ENCODE peak calls at places on chromosomes 3 and 15, in four cellular contexts. X is H1, V is GM12878, S is HepG2. N is an unnamed sample. For H3K4me1, the result is how much of the 10 kb centered on the place peaks cover.

GRCh38 chr3:39414421-39414907 is 7.9 kb downstream of the RPSA start:
- DNase-seq in X (no peak), V (no peak), S (no peak), N (no peak)

GRCh38 chr3:195221015-195221853 is 49.7 kb downstream of the XXYLT1 start:
- DNase-seq in S (no peak), V (no peak), X (no peak), N (no peak)

GRCh38 chr3:189292667-189293478 is 121.1 kb downstream of the TPRG1 start:
- DNase-seq in S (no peak), X (no peak), V (no peak), N (no peak)

GRCh38 chr3:48372862-48373435 is 930 bp downstream of the FBXW12 start:
- DNase-seq in V (no peak), S (peak), X (no peak), N (no peak)

GRCh38 chr3:170792511-170792910 is 77.5 kb downstream of the RPL22L1 start:
- DNase-seq in X (no peak), S (no peak), V (no peak), N (no peak)

GRCh38 chr3:158127250-158128219 is 17.6 kb downstream of the RSRC1 start:
- DNase-seq in V (no peak), S (no peak), X (no peak), N (no peak)

GRCh38 chr3:188950832-188951489 is 220.8 kb upstream of the TPRG1 start:
- DNase-seq in S (peak), V (no peak), X (no peak), N (no peak)

GRCh38 chr15:63860161-63860954 is 26.6 kb upstream of the HERC1 start:
- DNase-seq in X (no peak), V (no peak), S (no peak), N (no peak)

GRCh38 chr3:189985938-189986337 is 134.8 kb downstream of the P3H2 start:
- DNase-seq in S (no peak), X (no peak), V (no peak), N (no peak)

GRCh38 chr15:70323111-70323851 is 225.6 kb upstream of the TLE3 start:
- DNase-seq in V (no peak), X (no peak), S (no peak), N (no peak)

GRCh38 chr15:48855501-48856440 is 22.2 kb upstream of the EID1 start:
- DNase-seq in S (peak), X (no peak), V (no peak), N (no peak)

GRCh38 chr3:193800138-193801043 is 207.4 kb downstream of the OPA1 start:
- DNase-seq in X (no peak), V (no peak), S (no peak), N (no peak)

GRCh38 chr3:108472011-108472591 is 38.3 kb downstream of the MYH15 start:
- DNase-seq in X (no peak), S (no peak), V (no peak), N (no peak)

GRCh38 chr15:75170203-75170602 is 31.5 kb upstream of the C15orf39 start:
- DNase-seq in S (no peak), X (no peak), V (no peak), N (no peak)

GRCh38 chr3:53730565-53730964 is 115.7 kb downstream of the CHDH start:
- DNase-seq in X (no peak), S (no peak), V (no peak), N (no peak)

GRCh38 chr3:119627461-119627860 is 29.8 kb downstream of the PLA1A start:
- DNase-seq in S (no peak), X (no peak), V (peak), N (no peak)

GRCh38 chr15:70407955-70408354 is 310.2 kb upstream of the TLE3 start:
- DNase-seq in V (no peak), X (no peak), S (no peak), N (no peak)

GRCh38 chr3:177523991-177524438 is 326.7 kb upstream of the TBL1XR1 start:
- DNase-seq in S (peak), V (no peak), X (no peak), N (no peak)

GRCh38 chr3:51684971-51685751 is 14.1 kb downstream of the TEX264 start:
- DNase-seq in V (no peak), S (no peak), X (no peak), N (no peak)
- H3K4me1 ChIP-seq in V (under half), S (under half), X (under half), N (under half)

GRCh38 chr3:173502983-173503568 is 105.5 kb downstream of the NLGN1 start:
- DNase-seq in S (no peak), V (no peak), X (no peak), N (no peak)
- TF ChIP-seq SUZ12 in S (no peak), V (no peak), X (no peak), N (no peak)

DNA sequence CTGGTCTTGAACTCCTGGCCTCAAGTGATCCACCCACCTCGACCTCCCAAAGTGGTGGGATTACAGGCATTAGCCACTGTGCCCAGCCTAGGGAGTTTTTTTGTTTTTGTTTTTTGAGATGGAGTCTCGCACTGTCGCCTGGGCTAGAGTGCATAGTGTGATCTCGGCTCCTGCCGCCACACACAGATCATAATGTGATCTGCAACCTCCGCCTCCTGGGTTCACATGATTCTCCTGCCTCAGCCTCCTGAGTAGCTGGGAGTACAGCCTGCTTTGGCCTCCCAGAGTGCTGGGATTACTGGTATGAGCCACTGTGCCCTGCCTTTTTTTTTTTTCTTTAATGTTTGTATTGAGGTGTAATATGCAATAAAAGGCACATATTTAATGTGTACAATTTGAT is 78.2 kb downstream of the SMAD3 start:
- DNase-seq in V (no peak), S (no peak), X (no peak), N (no peak)
- H3K4me1 ChIP-seq in V (under half), S (half or more), X (under half), N (under half)

DNA sequence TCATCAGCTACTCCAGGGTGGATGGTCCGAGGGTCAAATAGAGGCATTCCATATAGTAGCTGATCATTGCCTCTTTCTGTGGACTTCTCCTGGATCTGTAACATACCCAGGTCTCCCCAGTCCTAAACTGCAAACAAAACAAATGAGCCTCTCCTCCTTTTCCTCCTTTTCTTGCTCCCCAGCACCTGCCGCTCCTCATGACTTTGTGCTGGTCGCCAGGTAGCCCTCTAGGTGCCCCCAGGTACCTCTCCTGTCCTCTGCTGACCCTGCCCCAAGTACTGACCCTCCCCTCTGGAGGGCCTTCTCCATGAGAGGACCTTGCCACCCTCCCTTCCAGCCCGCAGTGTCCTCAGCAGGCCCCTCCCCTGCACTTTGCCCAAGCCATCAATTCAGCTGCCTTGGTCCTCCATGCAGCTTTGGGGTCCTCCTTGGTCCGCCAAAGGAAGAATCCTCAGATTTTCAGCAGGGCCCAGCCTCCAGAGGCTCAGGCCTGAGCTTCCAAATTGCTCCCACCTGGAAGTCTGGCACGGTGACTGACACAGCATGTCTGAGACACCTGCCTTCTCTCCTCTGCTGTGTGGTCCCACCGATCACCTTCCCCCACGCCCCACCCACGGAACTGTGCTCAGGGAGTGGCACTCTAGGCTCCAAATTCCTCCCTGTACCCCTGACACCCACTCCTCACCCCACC is 111.0 kb downstream of the LRRK1 start:
- DNase-seq in S (no peak), V (no peak), X (no peak), N (no peak)
- TF ChIP-seq SUZ12 in S (no peak), V (no peak), X (no peak), N (no peak)

DNA sequence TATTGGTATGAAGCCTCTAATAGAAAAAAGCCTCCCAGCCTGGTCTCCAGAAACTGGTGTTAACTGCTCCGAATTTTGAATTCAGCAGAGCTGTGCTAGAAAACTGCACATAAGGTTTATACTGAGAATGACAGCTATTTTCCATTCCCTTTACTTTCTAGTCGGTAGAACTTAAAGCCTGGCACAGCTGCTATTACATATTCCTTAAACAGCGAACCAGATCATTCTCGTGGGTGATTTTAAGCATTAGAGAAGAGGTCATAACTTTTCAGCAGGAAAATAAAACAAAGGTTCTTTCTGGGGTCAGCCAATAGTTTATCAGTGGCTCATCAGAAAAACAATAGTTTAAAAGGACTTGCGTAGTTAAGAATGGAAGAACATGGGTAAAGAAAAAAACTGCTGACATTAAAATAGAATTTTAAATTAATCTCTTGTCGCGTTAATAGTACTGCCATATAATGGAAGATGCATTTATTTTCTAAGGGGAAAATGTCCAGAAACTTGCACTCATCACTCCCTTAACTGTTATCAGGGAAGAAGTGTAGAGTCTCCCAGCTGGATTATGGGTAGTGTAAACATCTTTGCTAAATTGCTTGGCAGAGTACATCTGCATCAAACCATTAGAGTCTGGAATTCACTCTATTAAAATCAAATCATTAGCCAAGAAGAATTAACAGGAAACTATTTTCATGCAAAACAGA is 7.9 kb downstream of the VGLL4 start:
- DNase-seq in S (no peak), V (no peak), X (no peak), N (no peak)
- H3K4me1 ChIP-seq in S (half or more), V (under half), X (under half), N (under half)

N was measured in NT2/D1.